ENCODE peak calls at places on chromosomes 13 and 19, in six cellular contexts. M is activated CD4-positive, alpha-beta T cell treated with anti-CD3 and anti-CD28 coated beads, Interleukin-2, amount 50 U/mL, for 24 hours; G is hepatocyte; I is GF-D8; K is body of pancreas; T is T-helper 1 cell. O is an unnamed sample.

GRCh38 chr13:113350065-113350937 is 13.6 kb downstream of the GRTP1 start:
- DNase-seq in I (no peak), G (no peak), T (no peak), K (no peak), M (no peak), O (no peak)

GRCh38 chr13:31982540-31982939 is 49.0 kb upstream of the FRY start:
- DNase-seq in M (no peak), I (peak), K (peak), T (no peak), G (peak), O (peak)

GRCh38 chr19:13095934-13096890 is 6.4 kb downstream of the LYL1 start:
- DNase-seq in M (no peak), I (peak), G (peak), K (no peak), T (no peak), O (peak)

GRCh38 chr19:7637374-7638256 is 705 bp downstream of the STXBP2 start:
- DNase-seq in K (peak), T (no peak), G (peak), M (no peak), I (no peak), O (no peak)

GRCh38 chr13:20616059-20616797 is 49.3 kb downstream of the IFT88 start:
- DNase-seq in K (no peak), T (no peak), M (no peak), G (no peak), I (no peak), O (no peak)

GRCh38 chr19:4052114-4052992 is 14.3 kb downstream of the ZBTB7A start:
- DNase-seq in G (peak), T (no peak), I (no peak), K (peak), M (no peak), O (no peak)

GRCh38 chr13:96252903-96253302 is 163.0 kb downstream of the HS6ST3 start:
- DNase-seq in I (no peak), M (no peak), K (no peak), T (no peak), G (no peak), O (no peak)

GRCh38 chr13:93882086-93882651 is 597.3 kb downstream of the DCT start:
- DNase-seq in M (no peak), I (no peak), K (no peak), T (no peak), G (no peak), O (no peak)

GRCh38 chr13:69857188-69857821 is 250.3 kb upstream of the ATXN8OS start:
- DNase-seq in I (peak), T (no peak), K (no peak), G (peak), M (no peak), O (peak)

GRCh38 chr19:53977991-53978731 is 13.3 kb upstream of the CACNG6 start:
- DNase-seq in K (peak), G (peak), T (no peak), M (no peak), I (peak), O (no peak)

GRCh38 chr13:38872693-38873092 is 117.9 kb downstream of the STOML3 start:
- DNase-seq in M (no peak), I (no peak), G (peak), T (no peak), K (peak), O (peak)

GRCh38 chr19:39966617-39967016 is 4.3 kb upstream of the PSMC4 start:
- DNase-seq in G (no peak), M (no peak), I (no peak), K (no peak), T (no peak), O (no peak)